ENCODE peak calls at places on chromosomes 6 and 20, in six cellular contexts. One of them, this sample, is unnamed.

GRCh38 chr20:58963060-58963584 is 17.9 kb upstream of the NELFCD start:
- DNase-seq in GM12865: no peak
- DNase-seq in heart left ventricle: no peak
- DNase-seq in HFF-Myc: no peak
- DNase-seq in foreskin fibroblast: no peak
- DNase-seq in AG04450: no peak
- DNase-seq in this sample: no peak

GRCh38 chr6:124356811-124357210 is 553.1 kb downstream of the NKAIN2 start:
- DNase-seq in AG04450: no peak
- DNase-seq in HFF-Myc: no peak
- DNase-seq in heart left ventricle: no peak
- DNase-seq in foreskin fibroblast: no peak
- DNase-seq in GM12865: no peak
- DNase-seq in this sample: no peak

GRCh38 chr6:137705166-137706064 is 161.6 kb upstream of the TNFAIP3 start:
- DNase-seq in foreskin fibroblast: peak
- DNase-seq in GM12865: peak
- DNase-seq in AG04450: no peak
- DNase-seq in HFF-Myc: no peak
- DNase-seq in heart left ventricle: peak
- DNase-seq in this sample: peak

GRCh38 chr6:147205690-147206600 is 1.7 kb downstream of the STXBP5 start:
- DNase-seq in GM12865: no peak
- DNase-seq in AG04450: no peak
- DNase-seq in HFF-Myc: no peak
- DNase-seq in heart left ventricle: no peak
- DNase-seq in foreskin fibroblast: peak
- DNase-seq in this sample: peak

GRCh38 chr20:58868795-58869194 is 16.3 kb downstream of the GNAS start:
- DNase-seq in foreskin fibroblast: peak
- DNase-seq in AG04450: no peak
- DNase-seq in GM12865: peak
- DNase-seq in HFF-Myc: no peak
- DNase-seq in heart left ventricle: no peak
- DNase-seq in this sample: no peak

GRCh38 chr20:9306521-9306920 is 207.9 kb upstream of the LAMP5 start:
- DNase-seq in GM12865: no peak
- DNase-seq in foreskin fibroblast: peak
- DNase-seq in HFF-Myc: peak
- DNase-seq in heart left ventricle: no peak
- DNase-seq in AG04450: peak
- DNase-seq in this sample: peak

GRCh38 chr6:8014947-8015346 is 49.2 kb downstream of the BLOC1S5 start:
- DNase-seq in AG04450: no peak
- DNase-seq in GM12865: no peak
- DNase-seq in heart left ventricle: no peak
- DNase-seq in foreskin fibroblast: no peak
- DNase-seq in HFF-Myc: no peak
- DNase-seq in this sample: no peak

GRCh38 chr6:116169880-116170279 is 43.9 kb upstream of the COL10A1 start:
- DNase-seq in GM12865: no peak
- DNase-seq in HFF-Myc: no peak
- DNase-seq in AG04450: no peak
- DNase-seq in foreskin fibroblast: no peak
- DNase-seq in heart left ventricle: no peak
- DNase-seq in this sample: no peak

GRCh38 chr20:19265646-19266374 is 53.4 kb downstream of the SLC24A3 start:
- DNase-seq in heart left ventricle: no peak
- DNase-seq in foreskin fibroblast: no peak
- DNase-seq in AG04450: no peak
- DNase-seq in HFF-Myc: no peak
- DNase-seq in GM12865: peak
- DNase-seq in this sample: no peak

GRCh38 chr6:43702147-43702521 is 14.5 kb upstream of the MRPS18A start:
- DNase-seq in heart left ventricle: no peak
- DNase-seq in GM12865: no peak
- DNase-seq in foreskin fibroblast: no peak
- DNase-seq in HFF-Myc: no peak
- DNase-seq in AG04450: no peak
- DNase-seq in this sample: no peak

GRCh38 chr6:71404145-71404966 is 115.7 kb downstream of the OGFRL1 start:
- DNase-seq in foreskin fibroblast: peak
- DNase-seq in heart left ventricle: no peak
- DNase-seq in GM12865: no peak
- DNase-seq in AG04450: peak
- DNase-seq in HFF-Myc: no peak
- DNase-seq in this sample: peak

GRCh38 chr6:82971877-82972460 is 93.7 kb downstream of the UBE3D start:
- DNase-seq in foreskin fibroblast: no peak
- DNase-seq in heart left ventricle: no peak
- DNase-seq in AG04450: no peak
- DNase-seq in HFF-Myc: no peak
- DNase-seq in GM12865: no peak
- DNase-seq in this sample: no peak

GRCh38 chr6:79984261-79984660 is 20.2 kb upstream of the TTK start:
- DNase-seq in heart left ventricle: no peak
- DNase-seq in AG04450: no peak
- DNase-seq in GM12865: peak
- DNase-seq in HFF-Myc: peak
- DNase-seq in foreskin fibroblast: peak
- DNase-seq in this sample: peak

GRCh38 chr20:17560344-17561074 is 9.4 kb upstream of the DSTN start:
- DNase-seq in AG04450: no peak
- DNase-seq in heart left ventricle: no peak
- DNase-seq in foreskin fibroblast: no peak
- DNase-seq in GM12865: no peak
- DNase-seq in HFF-Myc: no peak
- DNase-seq in this sample: peak

GRCh38 chr6:37794825-37795224 is 24.7 kb upstream of the ZFAND3 start:
- DNase-seq in AG04450: no peak
- DNase-seq in foreskin fibroblast: peak
- DNase-seq in HFF-Myc: no peak
- DNase-seq in GM12865: no peak
- DNase-seq in heart left ventricle: no peak
- DNase-seq in this sample: peak

GRCh38 chr6:157493576-157493975 is 112.6 kb downstream of the ZDHHC14 start:
- DNase-seq in AG04450: no peak
- DNase-seq in HFF-Myc: no peak
- DNase-seq in heart left ventricle: no peak
- DNase-seq in foreskin fibroblast: no peak
- DNase-seq in GM12865: no peak
- DNase-seq in this sample: no peak

GRCh38 chr6:122817766-122818165 is 28.7 kb downstream of the SMPDL3A start:
- DNase-seq in foreskin fibroblast: no peak
- DNase-seq in GM12865: no peak
- DNase-seq in AG04450: no peak
- DNase-seq in heart left ventricle: no peak
- DNase-seq in HFF-Myc: no peak
- DNase-seq in this sample: no peak

GRCh38 chr20:48298424-48298823 is 513.1 kb upstream of the SULF2 start:
- DNase-seq in AG04450: no peak
- DNase-seq in HFF-Myc: no peak
- DNase-seq in GM12865: no peak
- DNase-seq in foreskin fibroblast: no peak
- DNase-seq in heart left ventricle: no peak
- DNase-seq in this sample: no peak

GRCh38 chr20:31857861-31858835 is 12.2 kb downstream of the DUSP15 start:
- DNase-seq in GM12865: peak
- DNase-seq in HFF-Myc: no peak
- DNase-seq in foreskin fibroblast: no peak
- DNase-seq in AG04450: no peak
- DNase-seq in heart left ventricle: no peak
- DNase-seq in this sample: no peak

GRCh38 chr6:46563924-46564323 is 72.7 kb upstream of the RCAN2 start:
- DNase-seq in heart left ventricle: no peak
- DNase-seq in HFF-Myc: no peak
- DNase-seq in AG04450: no peak
- DNase-seq in foreskin fibroblast: no peak
- DNase-seq in GM12865: no peak
- DNase-seq in this sample: no peak

GRCh38 chr6:135941275-135941674 is 89.8 kb downstream of the PDE7B start:
- DNase-seq in heart left ventricle: no peak
- DNase-seq in AG04450: no peak
- DNase-seq in GM12865: no peak
- DNase-seq in HFF-Myc: no peak
- DNase-seq in foreskin fibroblast: peak
- DNase-seq in this sample: peak

DNA sequence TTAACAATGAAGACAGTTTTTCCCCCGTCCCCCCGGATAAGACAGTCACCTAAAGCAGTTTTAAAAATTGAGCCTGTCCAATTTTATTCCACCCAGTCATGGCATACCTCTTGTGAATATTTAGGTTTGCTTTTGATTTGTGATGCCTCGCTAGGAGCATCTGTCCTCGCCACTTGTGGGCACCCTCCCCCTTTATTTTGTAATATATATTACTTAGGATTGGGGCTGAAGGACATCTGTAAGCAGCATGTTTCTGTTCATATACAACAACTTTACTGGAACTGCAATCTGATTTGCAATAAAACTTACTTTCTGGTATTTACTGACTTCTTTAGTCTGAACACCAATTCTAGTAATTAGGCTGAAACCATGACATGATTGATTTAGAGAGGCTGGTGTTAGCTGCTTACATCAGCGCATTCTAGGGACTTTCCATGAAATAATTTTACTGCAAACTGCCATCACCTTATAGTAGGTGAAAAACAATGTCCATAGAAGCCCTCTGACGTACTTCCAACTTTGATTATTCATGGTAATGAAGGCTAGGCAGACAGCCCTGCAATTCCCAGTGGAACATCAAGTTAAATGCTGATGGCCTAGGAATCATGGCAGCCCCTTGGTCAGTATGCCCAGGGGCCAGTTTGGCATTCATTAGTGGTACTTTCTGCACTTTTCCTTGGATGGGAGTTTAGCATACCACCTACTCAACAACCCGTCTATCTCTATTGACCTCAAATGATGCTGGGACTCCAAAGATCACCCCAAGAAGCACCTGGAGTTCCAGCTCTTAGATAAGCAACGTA is 132.9 kb upstream of the MCHR2 start:
- DNase-seq in AG04450: no peak
- DNase-seq in HFF-Myc: no peak
- DNase-seq in foreskin fibroblast: peak
- DNase-seq in heart left ventricle: no peak
- DNase-seq in GM12865: peak
- DNase-seq in this sample: no peak
- TF ChIP-seq CTCF in AG04450: no peak
- TF ChIP-seq CTCF in HFF-Myc: no peak
- TF ChIP-seq CTCF in foreskin fibroblast: no peak
- TF ChIP-seq CTCF in heart left ventricle: no peak
- TF ChIP-seq CTCF in GM12865: no peak
- TF ChIP-seq CTCF in this sample: no peak

DNA sequence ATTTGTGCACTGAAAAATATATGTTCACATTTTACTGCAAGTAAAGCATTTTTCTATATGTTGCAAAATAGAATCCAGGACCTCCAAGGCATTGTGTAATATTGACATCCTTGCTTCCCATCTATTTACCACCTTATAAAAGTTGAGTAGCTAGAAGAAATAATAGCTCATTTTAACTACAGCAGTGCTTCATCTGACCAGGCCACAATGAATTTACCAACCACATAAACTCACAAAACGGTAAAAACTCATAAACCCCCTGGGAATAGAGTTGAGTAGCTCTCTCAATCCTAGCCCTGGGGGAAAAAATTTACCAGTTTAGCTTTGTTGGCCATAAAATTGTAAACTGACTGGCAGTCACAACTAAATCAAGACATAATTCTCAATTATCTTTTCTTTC is 3.9 kb downstream of the ATXN1 start:
- DNase-seq in heart left ventricle: no peak
- DNase-seq in GM12865: no peak
- DNase-seq in AG04450: no peak
- DNase-seq in foreskin fibroblast: no peak
- DNase-seq in HFF-Myc: no peak
- DNase-seq in this sample: peak
- H3K4me3 ChIP-seq in heart left ventricle: no peak
- H3K4me3 ChIP-seq in GM12865: no peak
- H3K4me3 ChIP-seq in AG04450: no peak
- H3K4me3 ChIP-seq in foreskin fibroblast: no peak
- H3K4me3 ChIP-seq in HFF-Myc: no peak
- H3K4me3 ChIP-seq in this sample: no peak

DNA sequence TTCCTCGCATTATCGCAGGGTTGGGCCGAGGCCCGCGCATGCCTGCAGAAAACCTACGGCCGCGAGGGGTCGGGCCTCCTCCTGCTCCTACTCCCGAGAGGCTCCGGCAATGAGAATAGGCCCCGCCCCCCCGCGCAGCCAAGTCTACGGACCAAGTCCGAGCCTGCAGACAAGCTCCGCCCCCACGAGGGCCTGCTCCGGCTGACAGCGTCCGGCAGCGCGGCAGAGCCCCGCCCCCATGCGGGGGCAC is 3.1 kb upstream of the GPSM3 start:
- DNase-seq in GM12865: peak
- DNase-seq in AG04450: peak
- DNase-seq in foreskin fibroblast: peak
- DNase-seq in heart left ventricle: peak
- DNase-seq in HFF-Myc: peak
- DNase-seq in this sample: peak
- TF ChIP-seq CTCF in GM12865: peak
- TF ChIP-seq CTCF in AG04450: peak
- TF ChIP-seq CTCF in foreskin fibroblast: peak
- TF ChIP-seq CTCF in heart left ventricle: peak
- TF ChIP-seq CTCF in HFF-Myc: peak
- TF ChIP-seq CTCF in this sample: peak

GRCh38 chr20:3794701-3795420 is 1.2 kb upstream of the CDC25B start:
- DNase-seq in foreskin fibroblast: no peak
- DNase-seq in heart left ventricle: no peak
- DNase-seq in AG04450: no peak
- DNase-seq in HFF-Myc: no peak
- DNase-seq in GM12865: no peak
- DNase-seq in this sample: no peak
- H3K4me3 ChIP-seq in foreskin fibroblast: peak
- H3K4me3 ChIP-seq in heart left ventricle: peak
- H3K4me3 ChIP-seq in AG04450: peak
- H3K4me3 ChIP-seq in HFF-Myc: peak
- H3K4me3 ChIP-seq in GM12865: peak
- H3K4me3 ChIP-seq in this sample: peak

GRCh38 chr6:2460216-2460734 is 214.9 kb upstream of the GMDS start:
- DNase-seq in AG04450: no peak
- DNase-seq in GM12865: no peak
- DNase-seq in foreskin fibroblast: no peak
- DNase-seq in HFF-Myc: no peak
- DNase-seq in heart left ventricle: no peak
- DNase-seq in this sample: no peak
- TF ChIP-seq CTCF in AG04450: no peak
- TF ChIP-seq CTCF in GM12865: no peak
- TF ChIP-seq CTCF in foreskin fibroblast: no peak
- TF ChIP-seq CTCF in HFF-Myc: no peak
- TF ChIP-seq CTCF in heart left ventricle: no peak
- TF ChIP-seq CTCF in this sample: no peak

DNA sequence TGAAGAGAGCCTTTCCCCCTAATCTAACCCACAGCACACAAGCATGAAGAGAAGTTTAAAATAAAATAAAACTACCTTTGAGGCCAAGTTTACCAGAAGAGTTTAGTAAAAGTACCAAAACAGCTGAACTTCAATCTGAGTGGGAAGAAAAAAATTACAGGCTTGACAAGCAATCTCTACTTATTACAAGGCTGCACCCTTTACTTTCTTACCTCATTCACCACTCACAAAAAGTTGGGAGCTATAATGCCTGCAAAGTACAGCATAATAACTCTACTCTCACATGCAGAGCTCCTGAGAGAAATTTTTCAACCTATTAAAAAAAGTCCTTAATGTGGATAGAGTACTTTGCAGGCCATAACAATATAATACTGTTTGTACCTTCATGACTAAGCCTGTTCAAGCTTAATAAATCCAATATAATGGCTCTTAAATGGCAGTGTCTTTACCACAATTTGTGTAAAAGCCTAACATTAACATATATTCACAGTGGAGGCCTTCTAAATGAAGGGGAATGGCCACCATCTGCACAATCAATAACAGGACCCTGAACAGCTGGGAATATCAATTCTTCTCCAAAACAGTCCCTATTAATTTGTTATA is 103.1 kb downstream of the DST start:
- DNase-seq in foreskin fibroblast: no peak
- DNase-seq in HFF-Myc: no peak
- DNase-seq in GM12865: no peak
- DNase-seq in AG04450: no peak
- DNase-seq in heart left ventricle: no peak
- DNase-seq in this sample: no peak
- H3K4me3 ChIP-seq in foreskin fibroblast: peak
- H3K4me3 ChIP-seq in HFF-Myc: peak
- H3K4me3 ChIP-seq in GM12865: no peak
- H3K4me3 ChIP-seq in AG04450: peak
- H3K4me3 ChIP-seq in heart left ventricle: no peak
- H3K4me3 ChIP-seq in this sample: peak